ENCODE peak calls at places on chromosomes 13 and 19, in six cellular contexts. L, Y, U, M, I and O are unnamed samples.

GRCh38 chr13:23833733-23834611 is 55.2 kb downstream of the MIPEP start:
- DNase-seq in I (no peak), L (no peak), M (no peak), U (no peak), Y (no peak), O (no peak)

GRCh38 chr19:15464394-15465385 is at the start of gene RASAL3:
- DNase-seq in M (peak), Y (peak), U (peak), L (peak), I (no peak), O (no peak)

GRCh38 chr19:38024991-38025716 is 118.1 kb downstream of the SIPA1L3 start:
- DNase-seq in L (no peak), U (no peak), M (no peak), Y (no peak), I (no peak), O (no peak)

GRCh38 chr13:97235549-97236206 is 13.5 kb downstream of the MBNL2 start:
- DNase-seq in I (no peak), M (no peak), U (no peak), L (no peak), Y (no peak), O (no peak)

GRCh38 chr13:74825170-74825948 is 656.6 kb downstream of the TBC1D4 start:
- DNase-seq in U (no peak), I (no peak), L (no peak), Y (no peak), M (no peak), O (no peak)

GRCh38 chr13:64314286-64314685 is 2898.6 kb upstream of the PCDH20 start:
- DNase-seq in L (no peak), Y (no peak), U (no peak), M (no peak), I (no peak), O (no peak)

GRCh38 chr13:87777395-87777794 is 106.2 kb downstream of the SLITRK5 start:
- DNase-seq in I (no peak), L (no peak), U (no peak), M (no peak), Y (no peak), O (no peak)

GRCh38 chr13:98976338-98976737 is 1.5 kb downstream of the DOCK9 start:
- DNase-seq in I (no peak), L (no peak), U (no peak), M (no peak), Y (no peak), O (no peak)

GRCh38 chr13:30835442-30835841 is 70.6 kb upstream of the MEDAG start:
- DNase-seq in L (no peak), M (no peak), U (peak), I (no peak), Y (no peak), O (no peak)

GRCh38 chr19:52453324-52454094 is at the start of gene ZNF578:
- DNase-seq in L (peak), U (peak), M (peak), Y (peak), I (no peak), O (no peak)

GRCh38 chr19:51439021-51439465 is 19.2 kb downstream of the SIGLEC8 start:
- DNase-seq in L (no peak), U (peak), M (no peak), I (no peak), Y (no peak), O (no peak)

GRCh38 chr19:40689339-40690049 is 957 bp downstream of the NUMBL start:
- DNase-seq in Y (no peak), M (no peak), L (no peak), U (peak), I (no peak), O (no peak)

GRCh38 chr13:110136660-110137585 is 170.0 kb downstream of the COL4A1 start:
- DNase-seq in Y (no peak), U (no peak), L (no peak), M (no peak), I (no peak), O (no peak)

GRCh38 chr13:67880916-67881315 is 650.8 kb upstream of the PCDH9 start:
- DNase-seq in I (no peak), L (no peak), M (no peak), Y (no peak), U (no peak), O (no peak)

GRCh38 chr13:98650376-98651107 is 73.6 kb upstream of the STK24 start:
- DNase-seq in U (peak), Y (no peak), I (no peak), M (no peak), L (no peak), O (no peak)

GRCh38 chr19:33514885-33515485 is 6.6 kb downstream of the PEPD start:
- DNase-seq in U (peak), M (no peak), I (no peak), Y (no peak), L (no peak), O (no peak)

GRCh38 chr13:26589754-26590153 is 32.3 kb downstream of the WASF3 start:
- DNase-seq in U (no peak), M (no peak), I (no peak), L (no peak), Y (no peak), O (no peak)

GRCh38 chr19:2221250-2221831 is 14.8 kb downstream of the PLEKHJ1 start:
- DNase-seq in I (no peak), U (no peak), L (no peak), M (no peak), Y (no peak), O (no peak)

GRCh38 chr13:33940898-33941297 is 122.9 kb downstream of the RFC3 start:
- DNase-seq in U (no peak), M (no peak), I (no peak), Y (no peak), L (no peak), O (no peak)

GRCh38 chr13:98187862-98188261 is 10.8 kb upstream of the RNF113B start:
- DNase-seq in L (no peak), U (no peak), Y (no peak), I (no peak), M (no peak), O (no peak)

GRCh38 chr19:30651066-30651465 is 278.9 kb downstream of the ZNF536 start:
- DNase-seq in I (no peak), M (peak), Y (no peak), L (no peak), U (no peak), O (no peak)

GRCh38 chr13:24821207-24821606 is 57.2 kb downstream of the RNF17 start:
- DNase-seq in U (no peak), Y (no peak), I (no peak), M (no peak), L (no peak), O (no peak)

GRCh38 chr19:36837525-36837901 is 674 bp downstream of the ZNF790 start:
- DNase-seq in U (no peak), L (no peak), M (no peak), I (no peak), Y (no peak), O (no peak)

GRCh38 chr19:18311495-18311894 is 11.4 kb downstream of the LSM4 start:
- DNase-seq in Y (no peak), I (no peak), M (no peak), L (no peak), U (no peak), O (no peak)

GRCh38 chr19:13132471-13133166 is 14.6 kb downstream of the NACC1 start:
- DNase-seq in U (no peak), I (peak), M (no peak), Y (no peak), L (peak), O (no peak)

GRCh38 chr13:74573654-74574053 is 439.4 kb upstream of the KLF12 start:
- DNase-seq in L (no peak), I (no peak), M (no peak), Y (no peak), U (no peak), O (peak)

GRCh38 chr13:56528040-56528760 is 612.5 kb upstream of the PRR20A start:
- DNase-seq in U (no peak), M (no peak), I (no peak), Y (no peak), L (no peak), O (no peak)

GRCh38 chr19:55528030-55528801 is 8.7 kb downstream of the SBK2 start:
- DNase-seq in L (no peak), I (no peak), Y (no peak), M (no peak), U (no peak), O (no peak)

GRCh38 chr19:39481229-39481545 is 549 bp downstream of the TIMM50 start:
- DNase-seq in U (no peak), M (no peak), Y (no peak), I (no peak), L (no peak), O (no peak)

GRCh38 chr13:112234131-112234875 is 141.9 kb upstream of the SPACA7 start:
- DNase-seq in Y (no peak), U (peak), L (no peak), M (peak), I (no peak), O (no peak)

GRCh38 chr13:113299951-113300350 is 2.9 kb downstream of the LAMP1 start:
- DNase-seq in M (no peak), I (no peak), L (no peak), U (peak), Y (no peak), O (no peak)

GRCh38 chr19:55462722-55463121 is 1.3 kb upstream of the ISOC2 start:
- DNase-seq in U (no peak), L (no peak), I (no peak), M (no peak), Y (no peak), O (no peak)

GRCh38 chr19:6568816-6569215 is 22.1 kb downstream of the CD70 start:
- DNase-seq in I (no peak), M (no peak), U (no peak), L (no peak), Y (no peak), O (no peak)

GRCh38 chr19:50042363-50043024 is 16.7 kb downstream of the ZNF473 start:
- DNase-seq in Y (no peak), U (no peak), I (no peak), L (no peak), M (no peak), O (no peak)

GRCh38 chr19:18046066-18046718 is 38.2 kb downstream of the ARRDC2 start:
- DNase-seq in U (no peak), L (peak), Y (no peak), M (peak), I (no peak), O (no peak)

GRCh38 chr19:33414667-33415605 is 41.4 kb downstream of the CEBPG start:
- DNase-seq in Y (no peak), U (no peak), I (no peak), L (no peak), M (no peak), O (no peak)

GRCh38 chr19:16559896-16560295 is 12.3 kb downstream of the SLC35E1 start:
- DNase-seq in U (no peak), M (no peak), L (no peak), Y (no peak), I (no peak), O (no peak)

GRCh38 chr13:98144501-98145350 is 1.8 kb downstream of the FARP1 start:
- DNase-seq in L (no peak), I (no peak), Y (no peak), U (no peak), M (no peak), O (peak)